ENCODE peak calls at places on chromosomes 12 and 14, in six cellular contexts. Y, L, X, U, F and N are unnamed samples.

GRCh38 chr14:104114421-104115130 is 23.8 kb upstream of the KIF26A start:
- DNase-seq in Y (no peak), L (no peak), X (no peak), U (no peak), F (no peak), N (no peak)

GRCh38 chr12:30191701-30192455 is 408.1 kb upstream of the TMTC1 start:
- DNase-seq in Y (no peak), L (no peak), X (no peak), U (no peak), F (no peak), N (no peak)

GRCh38 chr12:120259418-120260202 is 5.9 kb downstream of the PXN start:
- DNase-seq in Y (no peak), L (no peak), X (no peak), U (no peak), F (peak), N (no peak)

GRCh38 chr14:37763266-37763665 is 167.8 kb downstream of the TTC6 start:
- DNase-seq in Y (no peak), L (no peak), X (no peak), U (no peak), F (no peak), N (no peak)

GRCh38 chr12:100504820-100505219 is 31.2 kb downstream of the NR1H4 start:
- DNase-seq in Y (no peak), L (no peak), X (no peak), U (no peak), F (no peak), N (no peak)

GRCh38 chr14:100305446-100306255 is 593 bp downstream of the SLC25A29 start:
- DNase-seq in Y (no peak), L (peak), X (no peak), U (no peak), F (no peak), N (no peak)

GRCh38 chr14:80996049-80996901 is 40.9 kb downstream of the TSHR start:
- DNase-seq in Y (peak), L (peak), X (peak), U (no peak), F (peak), N (peak)

GRCh38 chr12:53244337-53244736 is 12.3 kb upstream of the RARG start:
- DNase-seq in Y (no peak), L (no peak), X (no peak), U (no peak), F (no peak), N (no peak)

GRCh38 chr12:124685689-124685993 is 118.2 kb upstream of the NCOR2 start:
- DNase-seq in Y (no peak), L (no peak), X (no peak), U (no peak), F (no peak), N (no peak)

GRCh38 chr12:131218291-131219172 is 264.8 kb downstream of the ADGRD1 start:
- DNase-seq in Y (no peak), L (no peak), X (no peak), U (no peak), F (no peak), N (no peak)

GRCh38 chr14:105117257-105117646 is 51.3 kb downstream of the JAG2 start:
- DNase-seq in Y (no peak), L (no peak), X (no peak), U (no peak), F (no peak), N (no peak)

GRCh38 chr12:101927042-101927441 is 49.7 kb downstream of the DRAM1 start:
- DNase-seq in Y (no peak), L (no peak), X (no peak), U (no peak), F (peak), N (no peak)

GRCh38 chr12:67559751-67560150 is 88.8 kb upstream of the DYRK2 start:
- DNase-seq in Y (no peak), L (no peak), X (no peak), U (no peak), F (no peak), N (no peak)

GRCh38 chr12:119949594-119949993 is 39.4 kb upstream of the BICDL1 start:
- DNase-seq in Y (no peak), L (no peak), X (no peak), U (no peak), F (no peak), N (no peak)

GRCh38 chr14:36086629-36087380 is 89.7 kb downstream of the PTCSC3 start:
- DNase-seq in Y (no peak), L (no peak), X (no peak), U (no peak), F (no peak), N (no peak)

GRCh38 chr14:91509083-91509877 is 830 bp downstream of the PPP4R3A start:
- DNase-seq in Y (no peak), L (peak), X (no peak), U (peak), F (no peak), N (no peak)

GRCh38 chr12:57755454-57756372 is 810 bp downstream of the MARCHF9 start:
- DNase-seq in Y (no peak), L (no peak), X (no peak), U (no peak), F (no peak), N (no peak)

GRCh38 chr14:27015046-27015445 is 417.2 kb upstream of the NOVA1 start:
- DNase-seq in Y (no peak), L (no peak), X (no peak), U (no peak), F (no peak), N (no peak)

GRCh38 chr12:3252416-3252815 is 175.2 kb downstream of the TSPAN9 start:
- DNase-seq in Y (peak), L (no peak), X (no peak), U (no peak), F (peak), N (no peak)

GRCh38 chr12:104859144-104859543 is 98.9 kb downstream of the SLC41A2 start:
- DNase-seq in Y (no peak), L (no peak), X (no peak), U (no peak), F (peak), N (no peak)

GRCh38 chr12:63150255-63151060 is 543 bp downstream of the AVPR1A start:
- DNase-seq in Y (no peak), L (peak), X (no peak), U (no peak), F (no peak), N (no peak)

GRCh38 chr12:68587448-68587873 is 23.2 kb upstream of the RAP1B start:
- DNase-seq in Y (no peak), L (no peak), X (no peak), U (no peak), F (peak), N (no peak)

GRCh38 chr12:42284876-42285275 is 41.0 kb downstream of the ZCRB1 start:
- DNase-seq in Y (no peak), L (no peak), X (no peak), U (no peak), F (peak), N (no peak)

GRCh38 chr12:110117948-110118685 is 6.0 kb upstream of the IFT81 start:
- DNase-seq in Y (no peak), L (no peak), X (no peak), U (no peak), F (no peak), N (no peak)

GRCh38 chr14:66530526-66530925 is 22.6 kb downstream of the GPHN start:
- DNase-seq in Y (no peak), L (no peak), X (no peak), U (no peak), F (no peak), N (no peak)

GRCh38 chr14:73125169-73125588 is 11.1 kb upstream of the PSEN1 start:
- DNase-seq in Y (no peak), L (no peak), X (no peak), U (no peak), F (no peak), N (no peak)

GRCh38 chr14:88599761-88600439 is 37.1 kb downstream of the ZC3H14 start:
- DNase-seq in Y (no peak), L (no peak), X (no peak), U (no peak), F (no peak), N (no peak)

GRCh38 chr14:90111895-90112534 is 50.2 kb downstream of the KCNK13 start:
- DNase-seq in Y (no peak), L (no peak), X (peak), U (no peak), F (peak), N (no peak)

GRCh38 chr12:71684081-71684480 is 1.8 kb upstream of the TMEM19 start:
- DNase-seq in Y (no peak), L (no peak), X (no peak), U (no peak), F (no peak), N (no peak)

GRCh38 chr12:46361667-46362034 is 10.9 kb downstream of the SLC38A2 start:
- DNase-seq in Y (no peak), L (no peak), X (no peak), U (no peak), F (no peak), N (no peak)

GRCh38 chr14:28635387-28635786 is 131.2 kb upstream of the FOXG1 start:
- DNase-seq in Y (peak), L (peak), X (no peak), U (no peak), F (peak), N (peak)